ENCODE peak calls at places on chromosomes 13 and 19, in nine cellular contexts. G, A, V, H, C, D, K, W and M are unnamed samples.

GRCh38 chr13:105990256-105990958 is 545.1 kb downstream of the EFNB2 start:
- DNase-seq in A (no peak), K (no peak), H (peak; percentile 69), D (no peak), V (no peak), C (no peak), G (no peak), W (peak; percentile 36), M (no peak)

GRCh38 chr13:69737129-69737935 is 370.3 kb upstream of the ATXN8OS start:
- DNase-seq in A (no peak), D (no peak), K (peak; percentile 51), C (no peak), W (no peak), H (no peak), G (no peak), V (no peak), M (no peak)

GRCh38 chr19:14654786-14655185 is 19.9 kb downstream of the ADGRE3 start:
- DNase-seq in W (no peak), A (no peak), G (no peak), C (no peak), V (no peak), H (no peak), D (no peak), K (no peak), M (no peak)

GRCh38 chr13:112245959-112246358 is 130.2 kb upstream of the SPACA7 start:
- DNase-seq in W (peak; percentile 73), G (no peak), V (no peak), H (no peak), D (no peak), A (no peak), C (no peak), K (no peak), M (no peak)

GRCh38 chr19:2477732-2478191 is 1.8 kb downstream of the GADD45B start:
- DNase-seq in A (peak; percentile 59), H (peak; percentile 64), D (no peak), C (no peak), K (no peak), G (peak; percentile 69), V (peak; percentile 51), W (peak; percentile 88), M (peak; percentile 32)

GRCh38 chr19:55041627-55042343 is 3.7 kb upstream of the GP6 start:
- DNase-seq in V (no peak), A (no peak), C (no peak), D (no peak), H (no peak), G (no peak), W (peak; percentile 52), K (no peak), M (no peak)

GRCh38 chr13:33164331-33164730 is 121.2 kb downstream of the STARD13 start:
- DNase-seq in G (no peak), V (no peak), W (no peak), C (no peak), H (peak; percentile 53), K (no peak), A (peak; percentile 51), D (no peak), M (no peak)

GRCh38 chr13:27043013-27043412 is 128.6 kb downstream of the USP12 start:
- DNase-seq in K (peak; percentile 26), V (no peak), C (peak; percentile 34), G (no peak), W (peak; percentile 94), D (no peak), H (peak; percentile 97), A (peak; percentile 90), M (no peak)

GRCh38 chr13:103078145-103078544 is 11.9 kb upstream of the SLC10A2 start:
- DNase-seq in V (no peak), W (no peak), D (no peak), G (no peak), C (no peak), A (no peak), K (no peak), H (no peak), M (no peak)

GRCh38 chr19:3549816-3550215 is 7.6 kb downstream of the MFSD12 start:
- DNase-seq in C (no peak), W (peak; percentile 81), K (no peak), H (no peak), A (no peak), D (no peak), G (no peak), V (no peak), M (no peak)

GRCh38 chr13:93686399-93686798 is 459.8 kb downstream of the GPC6 start:
- DNase-seq in V (no peak), D (no peak), C (no peak), W (no peak), K (no peak), H (no peak), G (no peak), A (no peak), M (no peak)

GRCh38 chr19:2543463-2544442 is 67.8 kb downstream of the GADD45B start:
- DNase-seq in H (peak; percentile 99), C (peak; percentile 98), G (peak; percentile 46), A (peak; percentile 99), V (peak; percentile 68), W (peak; percentile 98), K (peak; percentile 95), D (peak; percentile 94), M (peak; percentile 92)

GRCh38 chr19:38678891-38679494 is 31.5 kb downstream of the ACTN4 start:
- DNase-seq in D (no peak), V (no peak), K (no peak), C (no peak), G (no peak), H (no peak), A (no peak), W (peak; percentile 60), M (no peak)

GRCh38 chr13:99150575-99151370 is 49.9 kb upstream of the UBAC2 start:
- DNase-seq in A (peak; percentile 59), K (no peak), C (peak; percentile 24), V (no peak), D (no peak), W (peak; percentile 82), G (no peak), H (peak; percentile 80), M (no peak)

GRCh38 chr19:54439174-54439851 is 9.7 kb upstream of the LENG8 start:
- DNase-seq in V (no peak), D (no peak), K (peak; percentile 66), C (no peak), H (peak; percentile 34), W (peak; percentile 82), A (peak; percentile 61), G (peak; percentile 60), M (no peak)

DNA sequence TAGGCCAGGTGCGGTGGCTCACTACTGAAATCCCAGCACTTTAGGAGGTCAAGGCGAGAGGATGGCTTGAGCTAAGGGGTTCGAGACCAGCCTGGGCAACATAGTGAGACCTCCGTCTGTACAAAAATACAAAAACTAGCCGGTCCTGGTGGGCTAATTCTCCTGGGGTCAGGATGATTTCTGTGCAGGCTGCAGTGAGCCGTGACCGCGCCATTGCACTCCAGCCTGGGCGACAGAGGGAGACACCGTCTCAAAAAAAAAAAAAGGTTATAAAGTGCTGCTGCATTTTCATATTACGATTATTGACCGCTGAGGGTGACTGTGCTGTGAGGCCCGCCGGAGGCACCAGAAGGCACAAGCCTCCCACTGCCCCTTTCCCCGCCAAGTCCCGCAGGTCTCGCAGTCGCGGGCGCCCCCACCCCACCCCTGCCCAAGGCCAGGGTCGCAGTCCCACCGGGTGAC is 477 bp upstream of the PLEKHF1 start:
- DNase-seq in D (no peak), K (no peak), C (no peak), H (no peak), V (no peak), A (no peak), G (no peak), W (no peak), M (no peak)
- H3K4me1 ChIP-seq in D (peaks cover 85% of the 10 kb centered on the region), K (no peaks in the 10 kb centered on the region), C (peaks cover 39% of the 10 kb centered on the region), H (peaks cover 23% of the 10 kb centered on the region), V (peaks cover 23% of the 10 kb centered on the region), A (peaks cover 24% of the 10 kb centered on the region), G (peaks cover 30% of the 10 kb centered on the region), W (peaks cover 62% of the 10 kb centered on the region), M (peaks cover 61% of the 10 kb centered on the region)

GRCh38 chr13:76223565-76223964 is 587.4 kb downstream of the LMO7 start:
- DNase-seq in A (peak; percentile 5), V (no peak), K (no peak), G (no peak), D (no peak), W (no peak), C (no peak), H (no peak), M (no peak)
- TF ChIP-seq CTCF in A (peak; percentile 21), V (no peak), K (no peak), G (peak; percentile 11), D (peak; percentile 52), W (peak; percentile 11), C (no peak), H (no peak), M (no peak)

GRCh38 chr13:113864303-113864890 is 521 bp upstream of the GAS6 start:
- DNase-seq in D (no peak), C (no peak), K (no peak), W (peak; percentile 97), V (no peak), A (peak; percentile 11), H (no peak), G (no peak), M (no peak)
- H3K4me3 ChIP-seq in D (peak overlapping the region; percentile 97), C (peak overlapping the region; percentile 75), K (peak overlapping the region; percentile 75), W (peak overlapping the region; percentile 78), V (peak overlapping the region; percentile 86), A (peak overlapping the region; percentile 40), H (peak overlapping the region; percentile 55), G (no peak overlapping the region), M (peak overlapping the region; percentile 84)

GRCh38 chr13:97125051-97125809 is 96.9 kb upstream of the MBNL2 start:
- DNase-seq in K (peak; percentile 77), D (no peak), A (peak; percentile 75), V (no peak), C (no peak), H (peak; percentile 92), W (no peak), G (no peak), M (peak; percentile 77)

GRCh38 chr13:97125810-97126738 is 96.1 kb upstream of the MBNL2 start:
- DNase-seq in C (no peak), D (peak; percentile 23), A (peak; percentile 54), V (no peak), H (peak; percentile 79), W (no peak), G (no peak), K (peak; percentile 31), M (peak; percentile 80)

GRCh38 chr13:97122381-97122996 is 99.6 kb upstream of the MBNL2 start:
- DNase-seq in C (no peak), K (no peak), A (peak; percentile 78), D (no peak), W (peak; percentile 74), H (peak; percentile 80), G (no peak), V (no peak), M (no peak)

GRCh38 chr13:97121894-97122293 is 100.2 kb upstream of the MBNL2 start:
- DNase-seq in D (no peak), C (no peak), A (peak; percentile 48), G (no peak), V (no peak), K (no peak), H (peak; percentile 79), W (no peak), M (no peak)

DNA sequence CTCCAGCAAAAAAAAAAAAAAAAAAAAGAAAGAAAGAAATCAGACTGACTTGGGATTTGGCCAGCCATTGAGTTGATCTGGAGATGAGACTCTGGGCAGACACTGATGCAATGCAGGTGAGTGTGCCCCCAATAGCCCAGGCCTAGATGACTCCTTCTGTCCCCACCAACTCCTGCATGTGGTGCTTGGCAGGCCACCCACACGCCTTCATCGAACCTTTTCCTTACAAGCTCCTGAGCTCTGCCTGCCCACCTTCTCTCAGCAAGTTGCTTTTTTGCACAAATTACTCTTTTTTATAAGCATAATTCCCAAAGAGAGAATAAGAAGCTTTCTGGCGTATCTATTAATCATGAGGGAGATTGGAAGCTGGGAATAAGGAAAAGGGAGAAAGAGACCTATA is 97.9 kb upstream of the MBNL2 start:
- DNase-seq in V (no peak), H (no peak), K (no peak), C (no peak), G (no peak), D (no peak), W (no peak), A (no peak), M (no peak)
- H3K4me1 ChIP-seq in V (no peaks in the 10 kb centered on the region), H (peaks cover 18% of the 10 kb centered on the region), K (peaks cover 26% of the 10 kb centered on the region), C (peaks cover 37% of the 10 kb centered on the region), G (no peaks in the 10 kb centered on the region), D (peaks cover 50% of the 10 kb centered on the region), W (peaks cover 39% of the 10 kb centered on the region), A (peaks cover 28% of the 10 kb centered on the region), M (peaks cover 49% of the 10 kb centered on the region)